ENCODE peak calls at places on chromosomes 2 and 18, in six cellular contexts. M is HCEC 1CT; N is ELR; Z is left lobe of liver; I is effector memory CD8-positive, alpha-beta T cell; G is body of pancreas. T is an unnamed sample.

GRCh38 chr18:9714832-9715343 is 6.8 kb downstream of the RAB31 start:
- DNase-seq in M (no peak), N (no peak), Z (no peak), I (no peak), G (no peak), T (no peak)

GRCh38 chr2:88092773-88093172 is 25.1 kb downstream of the SMYD1 start:
- DNase-seq in M (no peak), N (no peak), Z (no peak), I (no peak), G (no peak), T (no peak)

GRCh38 chr2:237649541-237650454 is 22.4 kb downstream of the LRRFIP1 start:
- DNase-seq in M (no peak), N (no peak), Z (no peak), I (no peak), G (peak; percentile 63), T (no peak)

GRCh38 chr2:172931256-172931894 is 144.3 kb upstream of the MAP3K20 start:
- DNase-seq in M (peak; percentile 25), N (peak; percentile 76), Z (no peak), I (no peak), G (no peak), T (no peak)

GRCh38 chr18:3511980-3512379 is 62.0 kb downstream of the TGIF1 start:
- DNase-seq in M (peak; percentile 62), N (peak; percentile 84), Z (no peak), I (peak; percentile 46), G (no peak), T (no peak)

GRCh38 chr2:236969767-236970655 is 115.7 kb upstream of the COPS8 start:
- DNase-seq in M (no peak), N (no peak), Z (no peak), I (peak; percentile 23), G (no peak), T (no peak)

GRCh38 chr2:104756119-104756518 is 97.8 kb upstream of the POU3F3 start:
- DNase-seq in M (no peak), N (no peak), Z (no peak), I (no peak), G (no peak), T (no peak)

GRCh38 chr2:237161239-237161638 is 75.5 kb downstream of the COPS8 start:
- DNase-seq in M (no peak), N (no peak), Z (no peak), I (no peak), G (peak; percentile 20), T (no peak)

GRCh38 chr2:42327125-42327524 is 33.9 kb downstream of the COX7A2L start:
- DNase-seq in M (no peak), N (no peak), Z (no peak), I (no peak), G (no peak), T (peak; percentile 8)

GRCh38 chr18:30248061-30248460 is 794.5 kb downstream of the DSC3 start:
- DNase-seq in M (no peak), N (no peak), Z (no peak), I (no peak), G (no peak), T (no peak)

GRCh38 chr2:134934641-134935040 is 16.0 kb downstream of the CCNT2 start:
- DNase-seq in M (peak; percentile 64), N (peak; percentile 39), Z (no peak), I (no peak), G (no peak), T (no peak)

GRCh38 chr18:79393626-79394401 is 1.9 kb upstream of the NFATC1 start:
- DNase-seq in M (peak; percentile 64), N (peak; percentile 72), Z (peak; percentile 79), I (no peak), G (peak; percentile 94), T (peak; percentile 60)

GRCh38 chr18:56413862-56414261 is 224.5 kb downstream of the TXNL1 start:
- DNase-seq in M (no peak), N (no peak), Z (no peak), I (no peak), G (no peak), T (no peak)

T was measured in NCI-H1092.